ENCODE peak calls at places on chromosomes 7 and 10, in nine cellular contexts. N is KG1; F is T-helper 2 cell; U is H54; V is C1 segment of cervical spinal cord; C is activated effector memory CD4-positive, alpha-beta T cell treated with anti-CD3 and anti-CD28 coated beads, Interleukin-2, amount 50 U/mL, for 16 hours; O is nephron progenitor cell; Y is AG04449; G is WERI-Rb-1. H is an unnamed sample.

GRCh38 chr7:148084138-148084537 is 506.4 kb upstream of the C7orf33 start:
- DNase-seq in N (no peak), F (peak), U (peak), V (peak), C (no peak), O (peak), Y (peak), G (peak), H (no peak)

GRCh38 chr7:30430777-30431176 is 47.8 kb downstream of the NOD1 start:
- DNase-seq in N (peak), F (no peak), U (no peak), V (no peak), C (no peak), O (no peak), Y (no peak), G (no peak), H (no peak)

GRCh38 chr7:91537260-91538152 is 273.3 kb downstream of the FZD1 start:
- DNase-seq in N (no peak), F (no peak), U (no peak), V (no peak), C (no peak), O (no peak), Y (no peak), G (peak), H (no peak)

GRCh38 chr7:55595511-55595910 is 23.2 kb upstream of the VOPP1 start:
- DNase-seq in N (no peak), F (no peak), U (no peak), V (no peak), C (no peak), O (no peak), Y (no peak), G (no peak), H (no peak)

GRCh38 chr7:87538052-87538451 is 62.6 kb upstream of the ABCB4 start:
- DNase-seq in N (no peak), F (no peak), U (no peak), V (no peak), C (no peak), O (no peak), Y (no peak), G (no peak), H (no peak)

GRCh38 chr7:117069379-117069778 is 116.1 kb downstream of the ST7 start:
- DNase-seq in N (no peak), F (no peak), U (no peak), V (no peak), C (no peak), O (no peak), Y (no peak), G (no peak), H (no peak)

GRCh38 chr7:34612671-34613070 is 45.3 kb upstream of the NPSR1 start:
- DNase-seq in N (no peak), F (no peak), U (no peak), V (no peak), C (no peak), O (no peak), Y (peak), G (no peak), H (no peak)

GRCh38 chr10:78919111-78919966 is 149.4 kb upstream of the ZMIZ1 start:
- DNase-seq in N (no peak), F (no peak), U (no peak), V (no peak), C (no peak), O (peak), Y (no peak), G (no peak), H (no peak)

GRCh38 chr7:3267928-3268690 is 32.9 kb upstream of the SDK1 start:
- DNase-seq in N (no peak), F (no peak), U (peak), V (no peak), C (no peak), O (no peak), Y (peak), G (peak), H (no peak)

GRCh38 chr7:80403686-80404241 is 108.1 kb downstream of the GNAT3 start:
- DNase-seq in N (no peak), F (no peak), U (no peak), V (no peak), C (no peak), O (no peak), Y (no peak), G (no peak), H (no peak)

GRCh38 chr10:80283119-80283518 is 6.3 kb downstream of the MAT1A start:
- DNase-seq in N (no peak), F (no peak), U (no peak), V (no peak), C (no peak), O (no peak), Y (no peak), G (no peak), H (no peak)

GRCh38 chr7:39910108-39910869 is 39.8 kb upstream of the CDK13 start:
- DNase-seq in N (no peak), F (no peak), U (no peak), V (no peak), C (no peak), O (no peak), Y (peak), G (no peak), H (no peak)

GRCh38 chr10:94571528-94571927 is 25.9 kb downstream of the HELLS start:
- DNase-seq in N (no peak), F (no peak), U (no peak), V (no peak), C (no peak), O (no peak), Y (peak), G (no peak), H (no peak)

GRCh38 chr7:141598408-141598807 is 47.2 kb downstream of the AGK start:
- DNase-seq in N (no peak), F (no peak), U (no peak), V (no peak), C (no peak), O (no peak), Y (no peak), G (no peak), H (no peak)

GRCh38 chr7:67614843-67615242 is 618.2 kb downstream of the TYW1 start:
- DNase-seq in N (no peak), F (no peak), U (no peak), V (no peak), C (no peak), O (no peak), Y (no peak), G (no peak), H (no peak)

GRCh38 chr10:112946649-112947048 is 3.4 kb upstream of the TCF7L2 start:
- DNase-seq in N (no peak), F (no peak), U (no peak), V (no peak), C (no peak), O (no peak), Y (no peak), G (no peak), H (no peak)

GRCh38 chr7:130959743-130960207 is 225.8 kb upstream of the KLF14 start:
- DNase-seq in N (no peak), F (peak), U (no peak), V (no peak), C (no peak), O (no peak), Y (no peak), G (no peak), H (peak)

GRCh38 chr7:152103066-152103465 is 77.6 kb downstream of the GALNT11 start:
- DNase-seq in N (no peak), F (no peak), U (no peak), V (no peak), C (no peak), O (no peak), Y (no peak), G (no peak), H (no peak)

GRCh38 chr7:112533591-112533990 is 52.8 kb downstream of the LSMEM1 start:
- DNase-seq in N (no peak), F (no peak), U (no peak), V (no peak), C (no peak), O (no peak), Y (no peak), G (no peak), H (no peak)

GRCh38 chr10:124543971-124544370 is 82.3 kb downstream of the LHPP start:
- DNase-seq in N (no peak), F (no peak), U (no peak), V (no peak), C (no peak), O (no peak), Y (no peak), G (no peak), H (no peak)

GRCh38 chr10:59757966-59758365 is 4.7 kb upstream of the MRLN start:
- DNase-seq in N (no peak), F (no peak), U (no peak), V (no peak), C (no peak), O (no peak), Y (peak), G (no peak), H (no peak)

GRCh38 chr10:88848499-88848898 is 3.1 kb downstream of the ANKRD22 start:
- DNase-seq in N (no peak), F (peak), U (peak), V (no peak), C (no peak), O (no peak), Y (no peak), G (no peak), H (no peak)

GRCh38 chr10:19576576-19576975 is 239.7 kb upstream of the PLXDC2 start:
- DNase-seq in N (no peak), F (no peak), U (no peak), V (no peak), C (no peak), O (no peak), Y (no peak), G (peak), H (no peak)

GRCh38 chr10:88705951-88706350 is at the start of gene LIPK:
- DNase-seq in N (no peak), F (no peak), U (no peak), V (no peak), C (no peak), O (no peak), Y (no peak), G (no peak), H (no peak)

GRCh38 chr10:75663947-75664664 is 232.7 kb downstream of the LRMDA start:
- DNase-seq in N (no peak), F (no peak), U (no peak), V (no peak), C (no peak), O (no peak), Y (no peak), G (no peak), H (no peak)

GRCh38 chr10:3532644-3533043 is 252.4 kb downstream of the KLF6 start:
- DNase-seq in N (no peak), F (no peak), U (peak), V (no peak), C (no peak), O (no peak), Y (no peak), G (no peak), H (no peak)

GRCh38 chr7:90551036-90551435 is 45.1 kb upstream of the CDK14 start:
- DNase-seq in N (no peak), F (no peak), U (no peak), V (no peak), C (no peak), O (no peak), Y (no peak), G (no peak), H (no peak)

GRCh38 chr7:150854066-150855000 is 2.0 kb downstream of the AOC1 start:
- DNase-seq in N (no peak), F (no peak), U (no peak), V (no peak), C (no peak), O (no peak), Y (no peak), G (no peak), H (no peak)

GRCh38 chr10:28367865-28368541 is 65.1 kb upstream of the MPP7 start:
- DNase-seq in N (peak), F (peak), U (no peak), V (no peak), C (peak), O (no peak), Y (no peak), G (peak), H (peak)

GRCh38 chr7:73451780-73452398 is 18.3 kb downstream of the FZD9 start:
- DNase-seq in N (peak), F (peak), U (no peak), V (no peak), C (no peak), O (peak), Y (no peak), G (no peak), H (no peak)

H was measured in activated naive CD4-positive, alpha-beta T cell treated with Interleukin-2 at 50 U/mL for 16 hours.